ENCODE peak calls at places on chromosomes 2 and 18, in seven cellular contexts. H is sigmoid colon, Q is ovary, S is tibial nerve, T is HepG2, B is prostate gland, G is stomach. O is an unnamed sample.

GRCh38 chr2:36441816-36442215 is 86.2 kb downstream of the CRIM1 start:
- DNase-seq in H (no peak), Q (no peak), S (no peak), T (no peak), B (no peak), G (no peak), O (no peak)

GRCh38 chr2:208280933-208281332 is 14.9 kb downstream of the PIKFYVE start:
- DNase-seq in H (no peak), Q (no peak), S (no peak), T (no peak), B (no peak), G (no peak), O (no peak)

GRCh38 chr2:226671177-226671676 is 128.4 kb downstream of the IRS1 start:
- DNase-seq in H (no peak), Q (no peak), S (no peak), T (no peak), B (no peak), G (no peak), O (no peak)

GRCh38 chr2:158232476-158232875 is 130.8 kb downstream of the UPP2 start:
- DNase-seq in H (no peak), Q (no peak), S (no peak), T (peak), B (no peak), G (no peak), O (no peak)

GRCh38 chr2:207901847-207902246 is 123.5 kb downstream of the PLEKHM3 start:
- DNase-seq in H (no peak), Q (no peak), S (no peak), T (no peak), B (no peak), G (no peak), O (peak)

GRCh38 chr18:32048507-32049091 is 30.0 kb downstream of the RNF125 start:
- DNase-seq in H (peak), Q (peak), S (peak), T (peak), B (no peak), G (no peak), O (peak)

GRCh38 chr2:190867182-190867581 is 13.4 kb upstream of the GLS start:
- DNase-seq in H (no peak), Q (no peak), S (no peak), T (no peak), B (no peak), G (no peak), O (peak)

GRCh38 chr2:3589086-3589485 is 5.8 kb upstream of the COLEC11 start:
- DNase-seq in H (no peak), Q (no peak), S (no peak), T (no peak), B (no peak), G (no peak), O (no peak)

GRCh38 chr2:191311627-191312026 is 66.4 kb downstream of the MYO1B start:
- DNase-seq in H (no peak), Q (no peak), S (no peak), T (peak), B (no peak), G (no peak), O (no peak)

GRCh38 chr2:112108238-112108832 is 29.9 kb upstream of the FBLN7 start:
- DNase-seq in H (no peak), Q (no peak), S (no peak), T (no peak), B (no peak), G (no peak), O (no peak)

GRCh38 chr2:235561450-235561849 is 67.6 kb downstream of the AGAP1 start:
- DNase-seq in H (no peak), Q (no peak), S (no peak), T (no peak), B (no peak), G (no peak), O (no peak)

GRCh38 chr2:200050921-200051620 is 95.7 kb downstream of the MAIP1 start:
- DNase-seq in H (no peak), Q (no peak), S (no peak), T (no peak), B (no peak), G (no peak), O (no peak)

GRCh38 chr2:132599556-132599955 is 70.4 kb downstream of the LYPD1 start:
- DNase-seq in H (no peak), Q (no peak), S (no peak), T (no peak), B (no peak), G (no peak), O (no peak)

GRCh38 chr2:214019973-214020345 is 390.9 kb upstream of the VWC2L start:
- DNase-seq in H (no peak), Q (no peak), S (no peak), T (no peak), B (no peak), G (no peak), O (no peak)

GRCh38 chr2:121805767-121806145 is 50.3 kb downstream of the TSN start:
- DNase-seq in H (no peak), Q (no peak), S (no peak), T (no peak), B (no peak), G (no peak), O (no peak)

GRCh38 chr2:8000861-8001260 is 681.0 kb upstream of the ID2 start:
- DNase-seq in H (no peak), Q (no peak), S (no peak), T (no peak), B (no peak), G (no peak), O (no peak)

GRCh38 chr2:129748653-129749052 is 230.8 kb upstream of the RAB6C start:
- DNase-seq in H (no peak), Q (no peak), S (no peak), T (peak), B (peak), G (no peak), O (no peak)

GRCh38 chr2:19991895-19992294 is 2.0 kb upstream of the WDR35 start:
- DNase-seq in H (no peak), Q (no peak), S (no peak), T (no peak), B (no peak), G (no peak), O (no peak)

GRCh38 chr2:101699939-101700442 is 2.5 kb downstream of the MAP4K4 start:
- DNase-seq in H (no peak), Q (no peak), S (no peak), T (peak), B (no peak), G (no peak), O (no peak)

GRCh38 chr2:240216197-240216596 is 75.7 kb upstream of the OTOS start:
- DNase-seq in H (peak), Q (no peak), S (no peak), T (no peak), B (no peak), G (no peak), O (no peak)

GRCh38 chr2:239852272-239852671 is 172.9 kb downstream of the NDUFA10 start:
- DNase-seq in H (no peak), Q (no peak), S (peak), T (no peak), B (no peak), G (no peak), O (no peak)

GRCh38 chr2:37061312-37061711 is 22.9 kb downstream of the HEATR5B start:
- DNase-seq in H (no peak), Q (no peak), S (no peak), T (no peak), B (no peak), G (no peak), O (no peak)

GRCh38 chr2:138689705-138690104 is 90.5 kb downstream of the NXPH2 start:
- DNase-seq in H (no peak), Q (no peak), S (no peak), T (no peak), B (no peak), G (no peak), O (no peak)

GRCh38 chr2:185990861-185991525 is 252.4 kb downstream of the FSIP2 start:
- DNase-seq in H (no peak), Q (no peak), S (no peak), T (peak), B (no peak), G (no peak), O (no peak)

GRCh38 chr2:205705511-205706397 is 23.5 kb downstream of the NRP2 start:
- DNase-seq in H (no peak), Q (no peak), S (no peak), T (no peak), B (no peak), G (no peak), O (no peak)

GRCh38 chr2:221958224-221958623 is 340.6 kb downstream of the PAX3 start:
- DNase-seq in H (no peak), Q (no peak), S (no peak), T (no peak), B (no peak), G (no peak), O (no peak)

GRCh38 chr2:27622921-27623384 is 5.9 kb downstream of the CCDC121 start:
- DNase-seq in H (no peak), Q (no peak), S (no peak), T (no peak), B (no peak), G (no peak), O (no peak)

GRCh38 chr2:86616502-86616901 is 7.2 kb downstream of the RNF103 start:
- DNase-seq in H (no peak), Q (no peak), S (no peak), T (no peak), B (no peak), G (no peak), O (no peak)

GRCh38 chr2:47321006-47321405 is 82.0 kb upstream of the MSH2 start:
- DNase-seq in H (no peak), Q (no peak), S (no peak), T (no peak), B (no peak), G (no peak), O (no peak)

GRCh38 chr18:26307161-26307773 is 81.0 kb downstream of the TAF4B start:
- DNase-seq in H (no peak), Q (no peak), S (peak), T (peak), B (peak), G (no peak), O (peak)

GRCh38 chr2:186518291-186518690 is 32.2 kb downstream of the ZC3H15 start:
- DNase-seq in H (no peak), Q (no peak), S (no peak), T (no peak), B (no peak), G (no peak), O (no peak)

GRCh38 chr2:20366672-20367116 is 16.1 kb upstream of the PUM2 start:
- DNase-seq in H (no peak), Q (no peak), S (no peak), T (no peak), B (no peak), G (no peak), O (no peak)

GRCh38 chr2:67702937-67703336 is 305.8 kb downstream of the ETAA1 start:
- DNase-seq in H (no peak), Q (no peak), S (no peak), T (no peak), B (no peak), G (no peak), O (no peak)

GRCh38 chr18:25832008-25832604 is 258.3 kb downstream of the SS18 start:
- DNase-seq in H (no peak), Q (peak), S (peak), T (peak), B (no peak), G (peak), O (peak)

GRCh38 chr18:48788378-48788777 is 162.4 kb downstream of the SMAD7 start:
- DNase-seq in H (peak), Q (no peak), S (no peak), T (no peak), B (no peak), G (no peak), O (no peak)

GRCh38 chr2:6917071-6917760 is at the start of gene RNF144A:
- DNase-seq in H (peak), Q (peak), S (peak), T (no peak), B (peak), G (peak), O (peak)

GRCh38 chr2:38656866-38657265 is 9.0 kb upstream of the GALM start:
- DNase-seq in H (no peak), Q (no peak), S (no peak), T (no peak), B (no peak), G (no peak), O (no peak)

GRCh38 chr2:129907256-129907973 is 72.1 kb upstream of the RAB6C start:
- DNase-seq in H (no peak), Q (no peak), S (no peak), T (no peak), B (no peak), G (peak), O (no peak)

GRCh38 chr2:46311651-46312223 is 14.5 kb downstream of the EPAS1 start:
- DNase-seq in H (no peak), Q (no peak), S (no peak), T (no peak), B (no peak), G (no peak), O (no peak)

GRCh38 chr18:70490008-70490933 is 201.4 kb downstream of the SOCS6 start:
- DNase-seq in H (no peak), Q (no peak), S (peak), T (peak), B (peak), G (peak), O (peak)

GRCh38 chr18:70491734-70492348 is 203.0 kb downstream of the SOCS6 start:
- DNase-seq in H (no peak), Q (no peak), S (peak), T (peak), B (no peak), G (peak), O (peak)

GRCh38 chr18:70493461-70493860 is 204.6 kb downstream of the SOCS6 start:
- DNase-seq in H (no peak), Q (no peak), S (no peak), T (no peak), B (no peak), G (no peak), O (no peak)

GRCh38 chr18:70496749-70497294 is 208.0 kb downstream of the SOCS6 start:
- DNase-seq in H (no peak), Q (no peak), S (no peak), T (no peak), B (no peak), G (no peak), O (no peak)

DNA sequence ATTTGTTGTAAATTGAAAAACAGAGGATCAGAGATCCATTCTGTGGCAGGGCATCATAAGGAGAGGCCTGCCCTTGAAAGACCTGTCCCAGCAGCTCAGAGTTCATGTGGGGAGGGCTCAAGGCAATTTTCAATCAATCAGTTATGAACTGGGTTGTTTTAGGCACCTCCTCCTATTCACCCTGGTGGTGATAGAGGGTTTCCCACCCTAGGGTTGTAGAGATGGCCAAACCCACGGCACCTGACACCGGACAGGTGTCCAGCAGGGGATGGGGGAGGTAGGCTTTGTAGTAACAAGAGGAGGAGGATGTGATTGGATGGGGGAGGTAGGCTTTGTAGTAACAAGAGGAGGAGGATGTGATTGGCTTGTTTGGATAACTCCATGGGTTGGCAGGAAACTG is 205.7 kb downstream of the SOCS6 start:
- DNase-seq in H (no peak), Q (no peak), S (no peak), T (no peak), B (no peak), G (no peak), O (no peak)
- TF ChIP-seq POLR2A in H (no peak), Q (no peak), S (no peak), T (no peak), B (no peak), G (no peak), O (no peak)

DNA sequence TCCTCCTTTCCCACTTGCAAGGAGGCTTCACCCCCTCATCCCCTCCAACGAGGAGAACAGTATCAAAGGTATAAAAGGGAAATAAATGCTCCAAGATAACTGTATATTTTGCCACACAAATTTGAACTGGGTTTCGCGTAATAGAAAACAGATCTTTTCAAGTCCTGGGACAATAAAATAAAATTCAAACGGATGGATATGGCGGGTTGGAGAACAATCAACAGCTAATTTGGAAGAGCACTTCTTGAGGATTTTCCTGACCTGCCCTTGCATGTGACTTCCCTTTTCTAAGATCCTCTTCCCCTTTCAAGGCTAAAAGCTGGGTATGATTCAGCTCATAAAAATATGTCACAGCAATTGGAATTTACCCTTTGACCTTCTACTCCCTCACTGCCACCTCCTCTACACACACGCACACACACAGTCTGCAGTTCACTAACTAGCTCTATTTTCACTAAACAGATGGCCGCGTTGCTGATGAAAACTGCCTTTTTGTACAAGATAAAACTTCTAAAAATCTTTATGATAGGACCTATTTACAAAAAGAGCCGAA is 386.9 kb downstream of the FIGN start:
- DNase-seq in H (no peak), Q (no peak), S (peak), T (peak), B (no peak), G (no peak), O (no peak)
- H3K4me3 ChIP-seq in H (peak), Q (peak), S (peak), T (no peak), B (peak), G (peak), O (peak)

GRCh38 chr2:66578067-66578852 is 143.3 kb downstream of the MEIS1 start:
- DNase-seq in H (peak), Q (peak), S (no peak), T (no peak), B (no peak), G (no peak), O (no peak)
- TF ChIP-seq POLR2A in H (no peak), Q (no peak), S (no peak), T (no peak), B (no peak), G (no peak), O (no peak)

GRCh38 chr2:197838036-197838435 is 33.6 kb downstream of the PLCL1 start:
- DNase-seq in H (no peak), Q (no peak), S (no peak), T (no peak), B (no peak), G (no peak), O (no peak)
- H3K4me3 ChIP-seq in H (peak), Q (no peak), S (peak), T (no peak), B (no peak), G (no peak), O (no peak)

DNA sequence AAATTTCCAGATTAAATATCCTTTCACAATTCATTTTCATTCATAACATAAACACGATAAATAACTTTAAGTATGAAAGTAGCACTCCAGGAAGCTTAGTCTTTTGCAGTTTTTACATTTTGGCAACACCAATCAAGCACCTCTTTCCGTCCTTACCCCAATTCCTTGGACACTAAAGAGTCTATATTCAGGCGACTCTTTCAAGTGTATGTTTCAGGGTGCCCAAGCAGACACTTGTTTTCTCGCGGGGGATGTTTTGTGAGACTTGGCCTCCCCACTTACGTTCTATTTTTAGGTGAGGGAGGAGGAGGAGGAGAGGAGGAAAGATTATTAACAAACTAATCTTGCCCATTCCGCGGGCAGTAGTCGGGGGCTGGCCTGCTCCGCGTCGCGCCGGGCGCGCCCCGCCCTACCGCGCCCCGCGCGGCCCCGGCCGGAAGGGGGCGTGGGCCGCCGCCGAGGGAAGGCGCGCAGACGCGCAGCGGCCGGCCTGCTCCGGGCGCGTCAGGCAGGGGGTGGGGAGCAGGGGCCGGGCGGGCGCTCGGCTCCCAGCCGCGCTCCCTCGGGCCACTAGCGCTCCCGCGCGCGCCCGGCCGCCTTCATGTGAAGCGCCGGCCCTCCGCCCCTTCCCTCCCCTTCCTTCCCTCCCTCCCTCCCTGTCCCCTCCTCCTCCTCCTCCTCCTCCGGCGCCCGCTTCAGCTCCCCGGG is at the start of gene ITPRID2:
- DNase-seq in H (peak), Q (peak), S (peak), T (peak), B (peak), G (peak), O (peak)
- TF ChIP-seq POLR2A in H (no peak), Q (no peak), S (peak), T (peak), B (no peak), G (no peak), O (no peak)

GRCh38 chr2:201406077-201406662 is 45.1 kb downstream of the TRAK2 start:
- DNase-seq in H (no peak), Q (peak), S (peak), T (peak), B (peak), G (no peak), O (peak)
- H3K4me3 ChIP-seq in H (no peak), Q (no peak), S (no peak), T (no peak), B (no peak), G (no peak), O (no peak)